ENCODE peak calls at places on chromosomes 6 and 20, in five cellular contexts. G is progenitor cell of endocrine pancreas, Y is thyroid gland, H is upper lobe of left lung, Z is H1. S is an unnamed sample.
A peak's percentile ranks its signal among the peaks of the same experiment; 100 is the strongest.

GRCh38 chr6:132598473-132598872 is 8.9 kb upstream of the TAAR5 start:
- DNase-seq in G (no peak), Y (no peak), H (no peak), Z (no peak), S (no peak)

GRCh38 chr6:140537834-140538680 is 1163.6 kb upstream of the CITED2 start:
- DNase-seq in G (no peak), Y (peak; percentile 62), H (no peak), Z (peak; percentile 21), S (no peak)

GRCh38 chr6:37371158-37372083 is 17.6 kb downstream of the RNF8 start:
- DNase-seq in G (no peak), Y (peak; percentile 68), H (no peak), Z (no peak), S (no peak)

GRCh38 chr6:138817799-138818198 is 21.9 kb downstream of the ECT2L start:
- DNase-seq in G (peak; percentile 73), Y (peak; percentile 96), H (no peak), Z (peak; percentile 41), S (no peak)

GRCh38 chr6:158311193-158311592 is 1.1 kb upstream of the TULP4 start:
- DNase-seq in G (no peak), Y (no peak), H (no peak), Z (no peak), S (no peak)

GRCh38 chr6:41901882-41902519 is 6.8 kb upstream of the USP49 start:
- DNase-seq in G (no peak), Y (peak; percentile 15), H (no peak), Z (no peak), S (no peak)

GRCh38 chr6:163260111-163260895 is 154.2 kb upstream of the QKI start:
- DNase-seq in G (no peak), Y (peak; percentile 72), H (peak; percentile 47), Z (peak; percentile 77), S (no peak)

GRCh38 chr20:50278684-50279531 is 88.3 kb downstream of the CEBPB start:
- DNase-seq in G (no peak), Y (peak; percentile 96), H (peak; percentile 91), Z (no peak), S (no peak)

GRCh38 chr6:140314675-140315074 is 940.2 kb upstream of the CITED2 start:
- DNase-seq in G (no peak), Y (no peak), H (no peak), Z (no peak), S (no peak)

GRCh38 chr6:151757506-151757955 is 50.0 kb upstream of the ESR1 start:
- DNase-seq in G (no peak), Y (no peak), H (no peak), Z (no peak), S (no peak)

GRCh38 chr6:108565091-108565766 is 4.5 kb downstream of the FOXO3 start:
- DNase-seq in G (no peak), Y (no peak), H (no peak), Z (no peak), S (no peak)

GRCh38 chr6:108566406-108566805 is 5.7 kb downstream of the FOXO3 start:
- DNase-seq in G (no peak), Y (no peak), H (no peak), Z (no peak), S (no peak)

GRCh38 chr6:108564178-108564577 is 3.5 kb downstream of the FOXO3 start:
- DNase-seq in G (no peak), Y (no peak), H (no peak), Z (no peak), S (no peak)

GRCh38 chr6:108568101-108568500 is 7.4 kb downstream of the FOXO3 start:
- DNase-seq in G (no peak), Y (no peak), H (no peak), Z (no peak), S (no peak)

DNA sequence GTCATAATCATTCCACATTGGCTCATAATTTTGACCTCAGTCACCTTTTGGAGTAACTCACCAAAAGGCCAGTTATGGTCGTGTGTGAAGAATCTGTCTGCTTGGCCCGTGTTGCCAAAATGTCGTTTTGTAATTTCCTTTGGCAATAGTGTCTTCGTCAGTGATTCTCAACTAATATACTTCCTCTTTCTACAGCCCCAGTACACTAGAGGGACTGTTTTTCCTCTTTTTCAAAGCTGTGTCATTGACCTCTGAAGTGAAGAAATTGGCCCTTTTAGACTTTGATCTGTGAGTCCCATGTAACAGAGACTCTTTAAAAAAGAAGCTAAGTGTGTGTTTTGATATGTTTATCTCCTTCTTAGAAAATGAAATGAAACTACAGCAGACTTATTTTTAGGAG is 5.2 kb downstream of the FOXO3 start:
- DNase-seq in G (no peak), Y (no peak), H (no peak), Z (no peak), S (no peak)
- TF ChIP-seq CTCF in G (no peak), Y (peak; percentile 23), H (no peak), Z (no peak), S (no peak)

GRCh38 chr6:155493694-155494143 is 38.1 kb upstream of the NOX3 start:
- DNase-seq in G (no peak), Y (no peak), H (no peak), Z (peak; percentile 47), S (peak; percentile 16)

GRCh38 chr6:155493026-155493693 is 37.5 kb upstream of the NOX3 start:
- DNase-seq in G (no peak), Y (no peak), H (no peak), Z (no peak), S (no peak)

GRCh38 chr6:155492061-155492735 is 36.6 kb upstream of the NOX3 start:
- DNase-seq in G (no peak), Y (no peak), H (no peak), Z (no peak), S (no peak)

GRCh38 chr6:155497273-155497672 is 41.6 kb upstream of the NOX3 start:
- DNase-seq in G (no peak), Y (no peak), H (no peak), Z (no peak), S (no peak)

GRCh38 chr6:155495011-155495768 is 39.6 kb upstream of the NOX3 start:
- DNase-seq in G (no peak), Y (peak; percentile 7), H (no peak), Z (peak; percentile 53), S (no peak)
- TF ChIP-seq CTCF in G (peak; percentile 40), Y (no peak), H (peak; percentile 16), Z (peak; percentile 82), S (peak; percentile 31)

DNA sequence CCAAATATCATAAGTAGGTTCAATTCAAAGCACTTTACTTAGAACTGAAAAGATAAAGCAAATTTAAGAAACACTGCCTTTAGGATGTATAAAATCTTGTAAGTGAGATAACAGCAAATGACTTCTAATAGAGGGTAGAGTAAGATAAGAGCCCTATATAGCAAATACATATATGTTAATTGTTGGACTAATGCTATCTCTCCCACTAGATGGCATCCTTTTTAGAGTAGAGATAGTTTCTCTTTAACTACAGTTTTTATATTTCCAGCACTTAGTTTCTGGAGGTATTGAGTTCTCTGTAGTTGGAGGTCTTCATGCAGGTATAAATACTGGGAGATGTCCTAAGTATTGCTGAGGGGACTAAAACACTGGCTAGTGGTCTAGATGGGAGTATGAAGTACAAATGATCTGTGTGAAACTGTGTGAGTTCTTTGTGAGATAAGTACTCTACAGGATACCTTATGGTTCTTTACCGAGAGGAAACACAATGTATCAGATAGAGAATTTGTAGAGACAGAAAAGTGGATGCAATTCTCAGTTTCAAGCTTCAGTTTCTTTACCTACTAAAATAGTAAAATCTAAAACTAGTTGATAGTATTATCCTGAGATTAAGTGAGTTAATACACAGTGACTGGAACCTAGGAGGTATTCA is 399.3 kb downstream of the KHDRBS2 start:
- DNase-seq in G (no peak), Y (no peak), H (no peak), Z (no peak), S (no peak)
- TF ChIP-seq CTCF in G (peak; percentile 26), Y (no peak), H (no peak), Z (peak; percentile 31), S (peak; percentile 46)

DNA sequence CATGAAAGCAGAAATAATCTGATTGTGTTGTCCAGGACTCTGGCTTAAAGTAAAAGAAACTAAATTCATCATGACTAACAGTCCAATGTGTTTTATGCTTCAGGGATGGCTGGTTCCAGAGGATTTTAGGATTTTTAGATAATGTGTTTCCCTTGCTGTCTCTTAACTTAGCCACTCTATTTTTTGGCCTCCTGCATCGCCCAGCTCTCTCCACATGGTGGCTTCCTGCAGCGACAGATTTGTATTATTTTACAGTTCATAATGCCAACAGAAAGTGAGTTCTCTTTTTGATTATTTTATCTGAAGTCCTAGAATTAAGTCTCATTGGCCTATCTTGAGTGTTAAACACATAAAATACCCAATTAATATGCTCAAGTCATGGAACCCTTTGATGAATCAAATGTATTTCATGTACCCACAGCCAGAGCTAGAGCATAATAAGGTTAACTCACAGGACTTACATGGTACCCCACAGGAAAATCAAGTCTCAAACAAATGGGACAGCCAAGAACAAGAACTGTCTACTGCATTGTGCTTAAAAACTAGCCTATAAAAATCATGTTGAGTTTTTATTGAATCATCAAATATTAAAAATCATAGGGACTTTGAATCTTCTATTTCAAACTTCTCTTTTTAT is 582.5 kb downstream of the DOK5 start:
- DNase-seq in G (no peak), Y (no peak), H (no peak), Z (no peak), S (no peak)
- TF ChIP-seq CTCF in G (peak; percentile 53), Y (no peak), H (no peak), Z (peak; percentile 54), S (no peak)

GRCh38 chr6:123901441-123901840 is 97.8 kb downstream of the NKAIN2 start:
- DNase-seq in G (no peak), Y (no peak), H (no peak), Z (no peak), S (no peak)
- TF ChIP-seq CTCF in G (no peak), Y (no peak), H (no peak), Z (no peak), S (no peak)

DNA sequence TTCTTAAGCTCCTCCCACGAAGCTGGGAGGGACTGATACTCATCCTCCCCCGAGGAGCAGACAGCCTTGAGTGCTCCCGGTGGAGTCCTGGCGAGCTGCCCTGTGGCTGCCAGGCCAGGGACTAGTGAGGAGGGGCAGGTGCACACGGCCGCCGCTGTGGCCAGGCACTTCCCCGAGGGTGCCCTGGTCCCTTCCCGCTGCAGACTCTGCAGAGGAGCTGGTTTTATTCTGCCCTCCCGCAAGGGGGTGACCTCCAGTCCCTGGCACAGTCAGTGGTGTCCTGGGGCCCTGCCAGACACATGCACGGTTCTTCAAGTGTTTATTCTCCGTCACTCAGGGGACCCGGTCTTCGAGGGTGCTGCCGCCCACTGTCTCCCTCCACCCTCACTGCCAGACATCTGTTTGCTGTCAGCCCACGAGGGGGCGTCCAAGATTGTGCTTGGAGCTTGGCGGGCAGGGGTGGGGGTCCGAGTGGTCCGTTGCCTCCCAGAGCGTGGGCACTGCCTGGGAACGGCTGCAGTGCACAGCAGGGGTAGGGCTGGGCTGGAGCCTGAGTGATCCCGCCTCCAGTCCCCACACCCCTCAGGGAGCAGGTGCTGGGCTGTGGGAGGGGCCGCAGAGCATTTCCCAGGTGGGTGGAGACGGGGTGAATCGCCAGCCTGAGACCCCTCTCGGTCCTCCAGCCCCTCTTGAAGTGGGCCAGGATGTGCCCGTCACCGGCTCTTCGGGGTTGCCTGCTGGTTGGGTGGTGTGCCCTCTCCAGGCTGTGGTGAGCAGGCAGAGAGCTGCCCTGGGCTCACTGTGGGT is 3.1 kb upstream of the CABLES2 start:
- DNase-seq in G (peak; percentile 48), Y (peak; percentile 98), H (peak; percentile 85), Z (no peak), S (peak; percentile 77)
- TF ChIP-seq CTCF in G (peak; percentile 62), Y (peak; percentile 71), H (peak; percentile 44), Z (peak; percentile 75), S (peak; percentile 49)

GRCh38 chr6:50056242-50056641 is 6.5 kb upstream of the DEFB112 start:
- DNase-seq in G (no peak), Y (no peak), H (no peak), Z (no peak), S (no peak)

DNA sequence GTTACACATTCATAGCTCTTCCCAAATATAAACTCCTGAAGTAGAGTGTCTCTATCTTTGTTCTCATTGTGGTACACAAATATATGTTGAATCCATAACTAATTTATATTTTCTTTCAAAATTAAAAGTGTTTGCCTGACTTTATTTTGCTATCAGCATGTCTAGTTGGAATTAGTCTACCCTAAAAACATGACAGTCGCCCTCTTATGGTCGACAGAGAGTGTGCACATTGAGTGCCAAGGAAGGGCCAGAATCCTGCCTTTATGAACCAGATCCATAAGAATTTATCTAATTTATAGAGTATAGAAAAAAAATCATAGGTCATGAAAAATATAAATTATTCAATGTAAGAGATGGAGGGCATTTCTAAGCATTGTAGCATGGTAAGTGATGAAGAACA is 12.3 kb upstream of the DEFB112 start:
- DNase-seq in G (no peak), Y (no peak), H (no peak), Z (no peak), S (no peak)
- TF ChIP-seq CTCF in G (peak; percentile 43), Y (no peak), H (no peak), Z (peak; percentile 61), S (peak; percentile 46)

S was measured in D721Med.